ENCODE peak calls at places on chromosome 17, in eight cellular contexts. I is breast epithelium, V is OCI-LY7, P is A549, B is H1, L is colonic mucosa, G is tibial nerve, N is IMR-90. Y is an unnamed sample.

GRCh38 chr17:50210249-50211225 is 9.1 kb upstream of the COL1A1 start:
- DNase-seq in P (peak), V (no peak), B (peak), L (peak), N (peak), G (peak), I (no peak), Y (peak)

GRCh38 chr17:4937553-4937952 is 2.3 kb downstream of the SLC25A11 start:
- DNase-seq in L (no peak), N (no peak), I (no peak), V (no peak), P (no peak), G (no peak), B (no peak), Y (no peak)

GRCh38 chr17:80804466-80804865 is 187.2 kb upstream of the CHMP6 start:
- DNase-seq in V (no peak), L (no peak), I (no peak), N (no peak), G (no peak), P (no peak), B (no peak), Y (no peak)

GRCh38 chr17:2421315-2422147 is 20.7 kb upstream of the MNT start:
- DNase-seq in L (no peak), V (peak), I (no peak), P (peak), B (no peak), G (no peak), N (peak), Y (no peak)

GRCh38 chr17:82061047-82061925 is 4.3 kb downstream of the DUS1L start:
- DNase-seq in G (no peak), P (no peak), N (no peak), V (no peak), I (no peak), L (no peak), B (no peak), Y (no peak)

GRCh38 chr17:48542956-48543853 is 1.7 kb downstream of the HOXB2 start:
- DNase-seq in P (peak), G (no peak), L (peak), I (no peak), V (no peak), N (peak), B (peak), Y (no peak)

GRCh38 chr17:33751702-33752065 is 458.6 kb upstream of the ASIC2 start:
- DNase-seq in P (no peak), N (no peak), B (no peak), L (no peak), G (no peak), I (no peak), V (no peak), Y (no peak)

GRCh38 chr17:68324114-68324513 is 32.8 kb downstream of the ARSG start:
- DNase-seq in I (no peak), B (no peak), L (no peak), V (no peak), N (no peak), G (no peak), P (no peak), Y (no peak)

GRCh38 chr17:81429353-81429774 is 34.1 kb downstream of the BAHCC1 start:
- DNase-seq in L (peak), B (no peak), V (no peak), G (peak), I (peak), P (peak), N (peak), Y (peak)

GRCh38 chr17:34582185-34582900 is 3.0 kb downstream of the TMEM132E start:
- DNase-seq in L (no peak), G (no peak), P (no peak), B (no peak), V (no peak), I (no peak), N (no peak), Y (no peak)

GRCh38 chr17:1011138-1011537 is 14.2 kb downstream of the TIMM22 start:
- DNase-seq in B (no peak), G (no peak), N (no peak), P (no peak), I (no peak), V (no peak), L (no peak), Y (no peak)

GRCh38 chr17:50097907-50098306 is 2.8 kb downstream of the PDK2 start:
- DNase-seq in N (no peak), P (no peak), B (no peak), V (no peak), G (no peak), L (no peak), I (no peak), Y (no peak)

GRCh38 chr17:74805543-74805991 is 29.4 kb upstream of the NAT9 start:
- DNase-seq in P (no peak), I (no peak), B (no peak), V (no peak), G (no peak), N (no peak), L (no peak), Y (no peak)

GRCh38 chr17:11880714-11881113 is 116.6 kb downstream of the ZNF18 start:
- DNase-seq in B (no peak), P (peak), I (no peak), V (peak), N (no peak), L (peak), G (no peak), Y (no peak)

GRCh38 chr17:80195671-80196529 is 24.2 kb downstream of the SGSH start:
- DNase-seq in G (no peak), P (no peak), I (no peak), B (peak), V (peak), L (no peak), N (no peak), Y (no peak)

GRCh38 chr17:79561486-79562116 is 49.2 kb downstream of the RBFOX3 start:
- DNase-seq in I (no peak), V (no peak), L (no peak), N (no peak), B (no peak), G (no peak), P (no peak), Y (no peak)

GRCh38 chr17:29933379-29933778 is 3.4 kb upstream of the SSH2 start:
- DNase-seq in I (no peak), V (no peak), P (peak), G (no peak), L (no peak), N (peak), B (no peak), Y (no peak)

GRCh38 chr17:35404360-35404759 is 27.9 kb downstream of the SLFN12 start:
- DNase-seq in P (peak), I (no peak), G (no peak), N (peak), B (no peak), L (no peak), V (no peak), Y (no peak)

GRCh38 chr17:81064746-81065475 is 30.0 kb downstream of the BAIAP2 start:
- DNase-seq in B (no peak), N (peak), G (no peak), L (no peak), I (no peak), V (no peak), P (no peak), Y (no peak)

GRCh38 chr17:72254808-72255449 is 134.1 kb downstream of the SOX9 start:
- DNase-seq in G (no peak), N (peak), B (no peak), L (no peak), P (no peak), V (no peak), I (no peak), Y (no peak)

GRCh38 chr17:205176-205538 is 23.7 kb upstream of the DOC2B start:
- DNase-seq in B (no peak), G (no peak), I (no peak), P (peak), N (no peak), L (no peak), V (no peak), Y (no peak)

GRCh38 chr17:82153745-82154375 is 55.8 kb upstream of the FASN start:
- DNase-seq in I (peak), G (peak), N (peak), V (peak), B (peak), L (peak), P (peak), Y (peak)

GRCh38 chr17:28957277-28957991 is 6.1 kb upstream of the PHF12 start:
- DNase-seq in P (no peak), N (no peak), G (no peak), I (no peak), V (no peak), L (no peak), B (no peak), Y (no peak)

GRCh38 chr17:48760411-48760810 is 31.9 kb upstream of the HOXB13 start:
- DNase-seq in P (no peak), I (no peak), G (no peak), V (no peak), B (no peak), L (peak), N (no peak), Y (no peak)

GRCh38 chr17:80879723-80880649 is 111.7 kb upstream of the CHMP6 start:
- DNase-seq in G (no peak), L (no peak), B (no peak), P (no peak), N (no peak), V (no peak), I (no peak), Y (no peak)

GRCh38 chr17:38341035-38341721 is 2.6 kb downstream of the GPR179 start:
- DNase-seq in P (no peak), V (no peak), I (no peak), L (peak), G (peak), B (no peak), N (no peak), Y (no peak)

GRCh38 chr17:30600062-30600829 is 123.0 kb downstream of the GOSR1 start:
- DNase-seq in N (peak), I (peak), G (peak), P (peak), B (peak), V (peak), L (peak), Y (no peak)

GRCh38 chr17:73564856-73565255 is 79.4 kb downstream of the SDK2 start:
- DNase-seq in N (no peak), G (no peak), L (no peak), B (no peak), I (peak), V (no peak), P (no peak), Y (no peak)

GRCh38 chr17:73561066-73561465 is 83.2 kb downstream of the SDK2 start:
- DNase-seq in L (no peak), N (no peak), G (no peak), V (no peak), B (no peak), I (no peak), P (no peak), Y (no peak)

GRCh38 chr17:73562896-73563295 is 81.3 kb downstream of the SDK2 start:
- DNase-seq in P (no peak), B (no peak), L (no peak), N (no peak), G (no peak), I (no peak), V (no peak), Y (no peak)

GRCh38 chr17:73559532-73559931 is 84.7 kb downstream of the SDK2 start:
- DNase-seq in V (no peak), N (no peak), B (no peak), P (no peak), I (no peak), G (no peak), L (no peak), Y (no peak)

DNA sequence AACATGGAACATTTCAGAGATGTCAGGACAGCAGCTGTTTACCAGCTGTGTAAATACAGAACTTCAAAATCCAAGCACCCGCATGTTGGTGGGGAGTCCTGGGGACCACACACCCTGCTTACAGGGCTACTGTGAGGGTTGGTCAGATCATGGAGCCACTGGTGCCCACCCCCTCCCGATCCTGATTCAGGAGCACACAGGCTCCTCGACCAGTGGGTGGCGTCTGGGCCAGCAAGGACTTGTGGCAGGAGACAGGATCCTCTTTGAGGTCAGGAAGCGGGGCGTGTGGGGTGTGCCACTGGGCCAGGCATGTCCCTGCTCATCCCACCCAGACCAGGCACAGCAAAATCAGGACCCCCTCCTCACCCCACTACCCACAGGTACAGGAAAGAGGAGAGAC is 83.6 kb downstream of the SDK2 start:
- DNase-seq in L (no peak), V (peak), I (no peak), P (peak), N (no peak), B (no peak), G (no peak), Y (no peak)
- TF ChIP-seq CTCF in L (no peak), V (peak), I (no peak), P (no peak), N (no peak), B (peak), G (no peak), Y (no peak)

DNA sequence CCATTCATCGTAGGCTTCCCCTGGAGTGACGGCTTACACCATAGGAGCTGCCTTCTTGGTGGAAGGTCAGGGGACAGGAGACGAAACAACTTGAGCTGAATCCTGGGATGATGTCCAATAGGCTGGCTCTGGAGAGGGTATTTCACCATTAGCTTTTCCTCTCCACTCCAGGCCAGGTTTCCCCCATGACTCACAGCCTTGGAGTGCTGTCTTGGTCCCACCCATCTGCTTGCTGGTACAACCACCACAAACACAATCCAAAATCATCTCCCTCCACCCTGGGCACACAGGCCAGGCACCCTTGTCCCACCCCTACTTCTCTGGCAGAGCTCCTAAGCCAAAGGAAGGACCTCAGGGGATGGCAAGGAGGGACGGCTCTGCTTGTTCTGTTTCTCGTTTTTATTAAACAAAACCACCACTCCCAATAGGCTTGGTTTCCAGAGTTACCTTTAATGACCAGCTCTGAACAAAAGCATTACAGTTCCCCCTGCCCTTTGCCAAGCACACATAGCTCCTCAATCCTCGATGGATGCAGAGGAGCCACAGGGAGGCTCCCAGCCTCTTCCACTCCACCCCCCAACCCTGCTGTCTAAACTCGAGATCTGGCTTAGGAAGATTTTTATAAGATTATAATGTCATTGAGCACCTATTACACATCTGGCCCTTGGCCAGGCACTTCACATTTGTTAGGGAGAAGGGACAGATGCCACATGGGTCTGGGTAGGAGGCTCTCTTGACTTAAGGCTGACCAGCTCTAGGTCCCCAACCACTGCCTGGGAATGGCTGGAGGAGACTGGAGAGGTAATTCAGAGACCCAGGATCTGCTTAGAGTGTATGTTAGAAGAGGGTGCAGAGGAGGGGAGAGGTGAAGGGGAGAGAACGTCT is 13.3 kb downstream of the CAVIN1 start:
- DNase-seq in G (peak), L (no peak), P (peak), B (no peak), N (peak), I (peak), V (no peak), Y (peak)
- H3K27ac ChIP-seq in G (peak), L (peak), P (peak), B (no peak), N (peak), I (peak), V (no peak), Y (peak)

GRCh38 chr17:8105957-8106398 is 12.3 kb downstream of the ALOXE3 start:
- DNase-seq in V (peak), I (no peak), N (no peak), L (no peak), B (no peak), G (no peak), P (no peak), Y (no peak)

GRCh38 chr17:8110907-8111306 is 7.4 kb downstream of the ALOXE3 start:
- DNase-seq in N (no peak), G (no peak), V (no peak), L (no peak), P (no peak), I (no peak), B (no peak), Y (no peak)

GRCh38 chr17:8108972-8109668 is 9.2 kb downstream of the ALOXE3 start:
- DNase-seq in G (no peak), I (no peak), B (peak), P (no peak), N (no peak), V (no peak), L (no peak), Y (no peak)

GRCh38 chr17:8109669-8110455 is 8.5 kb downstream of the ALOXE3 start:
- DNase-seq in I (peak), V (peak), N (no peak), B (peak), L (peak), G (no peak), P (peak), Y (no peak)

GRCh38 chr17:8110456-8110804 is 7.9 kb downstream of the ALOXE3 start:
- DNase-seq in I (no peak), N (no peak), V (no peak), L (no peak), G (no peak), B (no peak), P (no peak), Y (no peak)
- TF ChIP-seq CTCF in I (no peak), N (no peak), V (peak), L (no peak), G (no peak), B (no peak), P (no peak), Y (no peak)

DNA sequence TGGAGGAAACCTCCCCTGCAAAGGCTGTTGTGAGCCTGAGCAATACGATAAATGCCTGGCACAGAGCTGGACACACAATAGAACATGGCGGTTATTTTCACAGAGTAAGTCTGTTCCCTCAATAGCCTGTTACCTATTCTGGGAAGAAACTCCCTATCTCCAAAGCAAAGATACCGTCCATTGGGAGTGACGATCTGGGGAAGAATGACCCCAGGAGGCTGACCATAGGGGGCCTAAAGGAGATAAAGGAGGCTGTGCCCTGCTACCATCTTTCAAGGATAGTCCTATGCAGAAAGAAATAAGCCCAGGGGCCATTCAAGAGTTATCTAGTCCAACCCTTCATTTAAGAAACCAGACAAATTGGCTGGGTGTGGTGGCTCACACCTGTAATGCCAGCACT is 4.1 kb upstream of the AXIN2 start:
- DNase-seq in P (no peak), L (no peak), I (no peak), V (no peak), G (no peak), N (no peak), B (no peak), Y (no peak)
- H3K27ac ChIP-seq in P (no peak), L (no peak), I (peak), V (no peak), G (no peak), N (no peak), B (no peak), Y (no peak)

DNA sequence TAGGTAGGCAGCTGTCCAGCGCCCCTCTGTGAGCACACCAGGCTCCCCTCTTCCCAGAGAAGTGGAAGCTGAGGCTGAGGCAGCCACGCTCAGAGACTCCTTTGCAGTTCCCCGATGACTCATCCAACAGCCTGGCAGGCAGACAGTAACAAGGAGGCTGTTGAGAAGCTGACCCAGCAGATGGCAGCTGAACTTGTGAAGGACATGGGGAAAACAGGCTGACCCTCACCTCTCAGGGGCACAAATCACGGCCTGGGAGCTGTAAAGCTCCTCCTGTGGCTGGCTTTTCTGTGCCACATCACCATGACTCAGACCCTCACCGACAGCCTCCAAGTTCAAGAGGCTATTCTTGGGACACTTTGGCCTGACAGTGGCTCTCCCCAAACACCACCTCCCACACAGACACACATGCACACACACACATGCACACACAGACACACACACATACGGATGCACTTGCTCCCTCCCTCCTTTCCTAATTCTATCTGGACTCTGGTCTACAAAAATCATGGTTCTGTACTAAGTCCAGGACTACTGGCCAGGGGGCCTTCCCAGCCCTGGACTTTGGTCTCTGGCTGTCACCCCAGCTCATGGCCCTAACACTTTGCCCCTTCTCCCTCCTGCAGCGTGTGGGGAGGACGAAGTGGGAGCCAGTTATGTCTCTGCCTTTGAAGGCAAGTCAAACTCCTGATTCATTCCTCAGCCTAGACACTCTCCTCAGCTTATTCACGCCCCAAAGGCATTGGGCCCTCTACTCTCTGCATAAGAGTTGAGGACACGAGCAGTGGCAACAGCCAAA is 23.2 kb downstream of the MAP3K14 start:
- DNase-seq in N (peak), V (no peak), B (no peak), I (peak), G (peak), L (peak), P (peak), Y (peak)
- TF ChIP-seq CTCF in N (peak), V (no peak), B (peak), I (no peak), G (no peak), L (no peak), P (peak), Y (no peak)

DNA sequence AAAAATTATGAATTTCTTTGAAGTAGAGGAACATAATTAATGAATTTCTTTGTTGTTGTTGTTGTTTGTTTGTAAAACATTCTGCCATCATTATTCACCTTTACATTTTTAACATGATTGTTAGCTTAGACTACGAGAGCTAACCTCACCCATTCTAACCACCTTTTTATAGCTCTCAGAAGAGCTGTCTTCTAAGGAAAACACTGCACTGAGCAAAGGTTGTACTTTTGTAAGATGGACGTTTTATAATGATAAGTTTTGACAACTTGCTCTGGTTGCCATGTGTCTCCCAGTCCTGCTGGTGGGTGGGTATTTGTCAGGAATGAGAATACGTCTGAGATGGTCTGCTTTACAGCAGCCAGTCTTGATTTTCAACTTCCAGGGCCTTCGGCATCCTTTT is 270.4 kb upstream of the TBX2 start:
- DNase-seq in G (no peak), L (no peak), V (no peak), I (no peak), B (no peak), N (peak), P (no peak), Y (no peak)
- H3K27ac ChIP-seq in G (peak), L (no peak), V (no peak), I (peak), B (no peak), N (peak), P (no peak), Y (no peak)